ENCODE peak calls at places on chromosomes 7 and 10, in four cellular contexts. U, J, C and O are unnamed samples.

GRCh38 chr10:86083206-86083605 is 283.4 kb downstream of the GRID1 start:
- DNase-seq in U (no peak), J (no peak), C (no peak), O (no peak)

GRCh38 chr7:54860003-54860775 is 101.2 kb upstream of the SEC61G start:
- DNase-seq in U (no peak), J (no peak), C (no peak), O (no peak)

GRCh38 chr7:41943098-41943577 is 240.2 kb upstream of the INHBA start:
- DNase-seq in C (peak; percentile 72), U (peak; percentile 18), J (peak; percentile 62), O (peak; percentile 76)

GRCh38 chr10:112953075-112953501 is 3.0 kb downstream of the TCF7L2 start:
- DNase-seq in C (no peak), J (no peak), U (no peak), O (no peak)

GRCh38 chr10:63227207-63227895 is 94.2 kb downstream of the NRBF2 start:
- DNase-seq in U (peak; percentile 38), C (no peak), J (no peak), O (peak; percentile 61)

GRCh38 chr10:4653160-4653559 is 172.8 kb upstream of the AKR1E2 start:
- DNase-seq in U (no peak), C (no peak), J (no peak), O (no peak)

GRCh38 chr7:138239244-138239643 is 163.0 kb downstream of the AKR1D1 start:
- DNase-seq in J (peak; percentile 50), U (no peak), C (no peak), O (no peak)

GRCh38 chr7:129607471-129608120 is 3.9 kb upstream of the NRF1 start:
- DNase-seq in U (no peak), C (no peak), J (no peak), O (peak; percentile 52)

GRCh38 chr10:26978531-26978930 is 117.8 kb upstream of the ABI1 start:
- DNase-seq in J (no peak), U (no peak), C (no peak), O (no peak)

GRCh38 chr7:100584677-100585510 is 1.0 kb downstream of the LRCH4 start:
- DNase-seq in C (peak; percentile 48), U (no peak), J (no peak), O (no peak)